ENCODE peak calls at places on chromosome 20, in ten cellular contexts. One of them, this sample, is unnamed.

GRCh38 chr20:13099676-13100075 is 90.9 kb downstream of the SPTLC3 start:
- DNase-seq in heart right ventricle: no peak
- DNase-seq in A549: no peak
- DNase-seq in ovary: no peak
- DNase-seq in HL-60: no peak
- DNase-seq in IMR-90: peak
- DNase-seq in psoas muscle: no peak
- DNase-seq in CD4-positive, alpha-beta memory T cell: no peak
- DNase-seq in PC-3: peak
- DNase-seq in cardiac muscle cell: no peak
- DNase-seq in this sample: no peak

GRCh38 chr20:18991012-18991411 is 177.4 kb downstream of the SCP2D1 start:
- DNase-seq in heart right ventricle: no peak
- DNase-seq in A549: no peak
- DNase-seq in ovary: no peak
- DNase-seq in HL-60: no peak
- DNase-seq in IMR-90: no peak
- DNase-seq in psoas muscle: no peak
- DNase-seq in CD4-positive, alpha-beta memory T cell: no peak
- DNase-seq in PC-3: no peak
- DNase-seq in cardiac muscle cell: no peak
- DNase-seq in this sample: no peak

GRCh38 chr20:19757487-19757972 is 528 bp upstream of the RIN2 start:
- DNase-seq in heart right ventricle: peak
- DNase-seq in A549: peak
- DNase-seq in ovary: peak
- DNase-seq in HL-60: no peak
- DNase-seq in IMR-90: peak
- DNase-seq in psoas muscle: peak
- DNase-seq in CD4-positive, alpha-beta memory T cell: no peak
- DNase-seq in PC-3: peak
- DNase-seq in cardiac muscle cell: peak
- DNase-seq in this sample: peak

GRCh38 chr20:7586481-7586880 is 353.8 kb downstream of the HAO1 start:
- DNase-seq in heart right ventricle: no peak
- DNase-seq in A549: no peak
- DNase-seq in ovary: no peak
- DNase-seq in HL-60: no peak
- DNase-seq in IMR-90: no peak
- DNase-seq in psoas muscle: no peak
- DNase-seq in CD4-positive, alpha-beta memory T cell: no peak
- DNase-seq in PC-3: no peak
- DNase-seq in cardiac muscle cell: no peak
- DNase-seq in this sample: no peak

GRCh38 chr20:36297656-36298055 is 8.5 kb upstream of the DLGAP4 start:
- DNase-seq in heart right ventricle: no peak
- DNase-seq in A549: no peak
- DNase-seq in ovary: no peak
- DNase-seq in HL-60: no peak
- DNase-seq in IMR-90: no peak
- DNase-seq in psoas muscle: no peak
- DNase-seq in CD4-positive, alpha-beta memory T cell: no peak
- DNase-seq in PC-3: no peak
- DNase-seq in cardiac muscle cell: no peak
- DNase-seq in this sample: no peak

GRCh38 chr20:39861381-39861780 is 827.7 kb downstream of the MAFB start:
- DNase-seq in heart right ventricle: no peak
- DNase-seq in A549: no peak
- DNase-seq in ovary: no peak
- DNase-seq in HL-60: no peak
- DNase-seq in IMR-90: no peak
- DNase-seq in psoas muscle: no peak
- DNase-seq in CD4-positive, alpha-beta memory T cell: no peak
- DNase-seq in PC-3: no peak
- DNase-seq in cardiac muscle cell: no peak
- DNase-seq in this sample: no peak

GRCh38 chr20:25580711-25581110 is 4.6 kb downstream of the NINL start:
- DNase-seq in heart right ventricle: no peak
- DNase-seq in A549: no peak
- DNase-seq in ovary: no peak
- DNase-seq in HL-60: no peak
- DNase-seq in IMR-90: peak
- DNase-seq in psoas muscle: no peak
- DNase-seq in CD4-positive, alpha-beta memory T cell: no peak
- DNase-seq in PC-3: peak
- DNase-seq in cardiac muscle cell: peak
- DNase-seq in this sample: no peak

GRCh38 chr20:21798384-21798783 is 92.9 kb downstream of the PAX1 start:
- DNase-seq in heart right ventricle: no peak
- DNase-seq in A549: no peak
- DNase-seq in ovary: no peak
- DNase-seq in HL-60: no peak
- DNase-seq in IMR-90: no peak
- DNase-seq in psoas muscle: no peak
- DNase-seq in CD4-positive, alpha-beta memory T cell: no peak
- DNase-seq in PC-3: no peak
- DNase-seq in cardiac muscle cell: no peak
- DNase-seq in this sample: no peak

GRCh38 chr20:58637466-58638198 is 13.5 kb upstream of the STX16 start:
- DNase-seq in heart right ventricle: no peak
- DNase-seq in A549: no peak
- DNase-seq in ovary: no peak
- DNase-seq in HL-60: no peak
- DNase-seq in IMR-90: no peak
- DNase-seq in psoas muscle: no peak
- DNase-seq in CD4-positive, alpha-beta memory T cell: no peak
- DNase-seq in PC-3: no peak
- DNase-seq in cardiac muscle cell: no peak
- DNase-seq in this sample: no peak

GRCh38 chr20:44010162-44010704 is 95.6 kb downstream of the TOX2 start:
- DNase-seq in heart right ventricle: no peak
- DNase-seq in A549: no peak
- DNase-seq in ovary: no peak
- DNase-seq in HL-60: no peak
- DNase-seq in IMR-90: no peak
- DNase-seq in psoas muscle: no peak
- DNase-seq in CD4-positive, alpha-beta memory T cell: no peak
- DNase-seq in PC-3: no peak
- DNase-seq in cardiac muscle cell: no peak
- DNase-seq in this sample: no peak

GRCh38 chr20:25296094-25297093 is 48.5 kb downstream of the PYGB start:
- DNase-seq in heart right ventricle: no peak
- DNase-seq in A549: peak
- DNase-seq in ovary: no peak
- DNase-seq in HL-60: no peak
- DNase-seq in IMR-90: peak
- DNase-seq in psoas muscle: peak
- DNase-seq in CD4-positive, alpha-beta memory T cell: peak
- DNase-seq in PC-3: peak
- DNase-seq in cardiac muscle cell: peak
- DNase-seq in this sample: no peak

GRCh38 chr20:45056473-45057148 is 44.3 kb downstream of the KCNS1 start:
- DNase-seq in heart right ventricle: no peak
- DNase-seq in A549: no peak
- DNase-seq in ovary: no peak
- DNase-seq in HL-60: no peak
- DNase-seq in IMR-90: no peak
- DNase-seq in psoas muscle: no peak
- DNase-seq in CD4-positive, alpha-beta memory T cell: no peak
- DNase-seq in PC-3: peak
- DNase-seq in cardiac muscle cell: no peak
- DNase-seq in this sample: no peak

GRCh38 chr20:22586645-22587310 is 2.4 kb upstream of the FOXA2 start:
- DNase-seq in heart right ventricle: no peak
- DNase-seq in A549: peak
- DNase-seq in ovary: no peak
- DNase-seq in HL-60: no peak
- DNase-seq in IMR-90: no peak
- DNase-seq in psoas muscle: peak
- DNase-seq in CD4-positive, alpha-beta memory T cell: no peak
- DNase-seq in PC-3: peak
- DNase-seq in cardiac muscle cell: peak
- DNase-seq in this sample: peak

GRCh38 chr20:36170542-36171215 is 16.1 kb downstream of the EPB41L1 start:
- DNase-seq in heart right ventricle: no peak
- DNase-seq in A549: no peak
- DNase-seq in ovary: no peak
- DNase-seq in HL-60: no peak
- DNase-seq in IMR-90: no peak
- DNase-seq in psoas muscle: no peak
- DNase-seq in CD4-positive, alpha-beta memory T cell: no peak
- DNase-seq in PC-3: no peak
- DNase-seq in cardiac muscle cell: no peak
- DNase-seq in this sample: no peak

GRCh38 chr20:20409326-20409725 is 41.4 kb downstream of the INSM1 start:
- DNase-seq in heart right ventricle: no peak
- DNase-seq in A549: no peak
- DNase-seq in ovary: no peak
- DNase-seq in HL-60: no peak
- DNase-seq in IMR-90: no peak
- DNase-seq in psoas muscle: no peak
- DNase-seq in CD4-positive, alpha-beta memory T cell: no peak
- DNase-seq in PC-3: no peak
- DNase-seq in cardiac muscle cell: no peak
- DNase-seq in this sample: no peak

GRCh38 chr20:16111853-16112412 is 461.3 kb downstream of the KIF16B start:
- DNase-seq in heart right ventricle: no peak
- DNase-seq in A549: no peak
- DNase-seq in ovary: no peak
- DNase-seq in HL-60: no peak
- DNase-seq in IMR-90: no peak
- DNase-seq in psoas muscle: no peak
- DNase-seq in CD4-positive, alpha-beta memory T cell: no peak
- DNase-seq in PC-3: no peak
- DNase-seq in cardiac muscle cell: no peak
- DNase-seq in this sample: no peak

GRCh38 chr20:5767493-5768098 is 17.4 kb downstream of the SHLD1 start:
- DNase-seq in heart right ventricle: no peak
- DNase-seq in A549: no peak
- DNase-seq in ovary: no peak
- DNase-seq in HL-60: no peak
- DNase-seq in IMR-90: no peak
- DNase-seq in psoas muscle: peak
- DNase-seq in CD4-positive, alpha-beta memory T cell: no peak
- DNase-seq in PC-3: no peak
- DNase-seq in cardiac muscle cell: no peak
- DNase-seq in this sample: no peak

GRCh38 chr20:25544316-25544715 is 41.0 kb downstream of the NINL start:
- DNase-seq in heart right ventricle: no peak
- DNase-seq in A549: no peak
- DNase-seq in ovary: no peak
- DNase-seq in HL-60: no peak
- DNase-seq in IMR-90: no peak
- DNase-seq in psoas muscle: no peak
- DNase-seq in CD4-positive, alpha-beta memory T cell: no peak
- DNase-seq in PC-3: no peak
- DNase-seq in cardiac muscle cell: peak
- DNase-seq in this sample: no peak

GRCh38 chr20:36155991-36156390 is 1.5 kb downstream of the EPB41L1 start:
- DNase-seq in heart right ventricle: no peak
- DNase-seq in A549: no peak
- DNase-seq in ovary: no peak
- DNase-seq in HL-60: no peak
- DNase-seq in IMR-90: no peak
- DNase-seq in psoas muscle: peak
- DNase-seq in CD4-positive, alpha-beta memory T cell: no peak
- DNase-seq in PC-3: no peak
- DNase-seq in cardiac muscle cell: no peak
- DNase-seq in this sample: no peak

GRCh38 chr20:63032861-63033634 is 26.3 kb upstream of the BHLHE23 start:
- DNase-seq in heart right ventricle: no peak
- DNase-seq in A549: no peak
- DNase-seq in ovary: no peak
- DNase-seq in HL-60: no peak
- DNase-seq in IMR-90: no peak
- DNase-seq in psoas muscle: peak
- DNase-seq in CD4-positive, alpha-beta memory T cell: no peak
- DNase-seq in PC-3: no peak
- DNase-seq in cardiac muscle cell: no peak
- DNase-seq in this sample: no peak
- H3K27ac ChIP-seq in heart right ventricle: no peak
- H3K27ac ChIP-seq in A549: no peak
- H3K27ac ChIP-seq in ovary: no peak
- H3K27ac ChIP-seq in HL-60: no peak
- H3K27ac ChIP-seq in IMR-90: no peak
- H3K27ac ChIP-seq in psoas muscle: no peak
- H3K27ac ChIP-seq in CD4-positive, alpha-beta memory T cell: no peak
- H3K27ac ChIP-seq in PC-3: no peak
- H3K27ac ChIP-seq in cardiac muscle cell: no peak
- H3K27ac ChIP-seq in this sample: no peak

GRCh38 chr20:49675368-49676151 is 38.1 kb downstream of the B4GALT5 start:
- DNase-seq in heart right ventricle: no peak
- DNase-seq in A549: peak
- DNase-seq in ovary: no peak
- DNase-seq in HL-60: no peak
- DNase-seq in IMR-90: no peak
- DNase-seq in psoas muscle: no peak
- DNase-seq in CD4-positive, alpha-beta memory T cell: no peak
- DNase-seq in PC-3: peak
- DNase-seq in cardiac muscle cell: no peak
- DNase-seq in this sample: no peak
- H3K27ac ChIP-seq in heart right ventricle: no peak
- H3K27ac ChIP-seq in A549: peak
- H3K27ac ChIP-seq in ovary: no peak
- H3K27ac ChIP-seq in HL-60: peak
- H3K27ac ChIP-seq in IMR-90: no peak
- H3K27ac ChIP-seq in psoas muscle: peak
- H3K27ac ChIP-seq in CD4-positive, alpha-beta memory T cell: peak
- H3K27ac ChIP-seq in PC-3: peak
- H3K27ac ChIP-seq in cardiac muscle cell: no peak
- H3K27ac ChIP-seq in this sample: peak

DNA sequence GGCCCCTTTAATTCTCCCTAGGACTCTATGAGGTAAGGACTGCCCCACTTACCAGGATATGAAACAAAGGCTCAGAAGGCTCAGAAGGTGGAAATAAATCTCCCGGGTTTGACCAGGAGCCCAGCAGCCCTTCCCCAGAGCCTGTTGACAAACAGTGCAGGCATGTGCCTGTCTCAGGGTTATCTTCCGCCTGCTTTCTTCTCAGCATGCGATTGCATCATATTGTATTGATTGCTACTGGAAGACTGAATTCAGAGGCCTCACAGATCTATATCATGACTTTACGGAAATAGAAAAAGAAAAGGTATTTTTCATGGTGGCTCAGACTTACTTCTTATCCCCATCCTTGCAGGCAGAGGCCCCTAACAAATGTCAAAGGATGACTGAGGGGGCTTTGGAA is 92.7 kb downstream of the PHACTR3 start:
- DNase-seq in heart right ventricle: no peak
- DNase-seq in A549: no peak
- DNase-seq in ovary: no peak
- DNase-seq in HL-60: no peak
- DNase-seq in IMR-90: no peak
- DNase-seq in psoas muscle: no peak
- DNase-seq in CD4-positive, alpha-beta memory T cell: no peak
- DNase-seq in PC-3: no peak
- DNase-seq in cardiac muscle cell: no peak
- DNase-seq in this sample: no peak
- H3K27ac ChIP-seq in heart right ventricle: no peak
- H3K27ac ChIP-seq in A549: no peak
- H3K27ac ChIP-seq in ovary: no peak
- H3K27ac ChIP-seq in HL-60: no peak
- H3K27ac ChIP-seq in IMR-90: no peak
- H3K27ac ChIP-seq in psoas muscle: no peak
- H3K27ac ChIP-seq in CD4-positive, alpha-beta memory T cell: no peak
- H3K27ac ChIP-seq in PC-3: no peak
- H3K27ac ChIP-seq in cardiac muscle cell: no peak
- H3K27ac ChIP-seq in this sample: no peak

GRCh38 chr20:50088022-50088421 is 24.9 kb downstream of the UBE2V1 start:
- DNase-seq in heart right ventricle: no peak
- DNase-seq in A549: no peak
- DNase-seq in ovary: no peak
- DNase-seq in HL-60: no peak
- DNase-seq in IMR-90: no peak
- DNase-seq in psoas muscle: no peak
- DNase-seq in CD4-positive, alpha-beta memory T cell: no peak
- DNase-seq in PC-3: peak
- DNase-seq in cardiac muscle cell: no peak
- DNase-seq in this sample: no peak
- H3K27ac ChIP-seq in heart right ventricle: no peak
- H3K27ac ChIP-seq in A549: no peak
- H3K27ac ChIP-seq in ovary: no peak
- H3K27ac ChIP-seq in HL-60: no peak
- H3K27ac ChIP-seq in IMR-90: no peak
- H3K27ac ChIP-seq in psoas muscle: no peak
- H3K27ac ChIP-seq in CD4-positive, alpha-beta memory T cell: no peak
- H3K27ac ChIP-seq in PC-3: no peak
- H3K27ac ChIP-seq in cardiac muscle cell: peak
- H3K27ac ChIP-seq in this sample: peak